ENCODE peak calls at places on chromosomes 4 and X, in four cellular contexts. K, M, A and U are unnamed samples.

GRCh38 chrX:133151320-133151719 is 54.4 kb upstream of the USP26 start:
- DNase-seq in M (no peak), A (no peak), K (peak; percentile 8), U (no peak)

GRCh38 chr4:11698846-11699590 is 270.3 kb upstream of the HS3ST1 start:
- DNase-seq in K (no peak), M (no peak), A (no peak), U (no peak)

GRCh38 chr4:7060346-7061150 is 7.3 kb downstream of the GRPEL1 start:
- DNase-seq in A (no peak), K (no peak), M (no peak), U (no peak)

GRCh38 chrX:10579753-10580060 is 40.7 kb downstream of the MID1 start:
- DNase-seq in K (no peak), M (no peak), A (no peak), U (no peak)

GRCh38 chrX:130393451-130394074 is 8.1 kb upstream of the GPR119 start:
- DNase-seq in A (no peak), M (peak; percentile 10), K (peak; percentile 12), U (peak; percentile 50)

GRCh38 chr4:37733230-37733904 is 47.2 kb upstream of the RELL1 start:
- DNase-seq in A (no peak), K (peak; percentile 80), M (no peak), U (no peak)

GRCh38 chr4:89275587-89275986 is 32.0 kb downstream of the GPRIN3 start:
- DNase-seq in A (no peak), M (no peak), K (no peak), U (no peak)

GRCh38 chrX:20506739-20507138 is 240.0 kb upstream of the RPS6KA3 start:
- DNase-seq in K (no peak), A (no peak), M (no peak), U (no peak)

GRCh38 chr4:158530391-158530790 is 8.7 kb downstream of the RXFP1 start:
- DNase-seq in M (no peak), A (no peak), K (no peak), U (no peak)

GRCh38 chrX:136336623-136337022 is 35.9 kb downstream of the ADGRG4 start:
- DNase-seq in K (no peak), M (peak; percentile 6), A (no peak), U (no peak)

GRCh38 chrX:129908636-129909035 is 2.7 kb downstream of the UTP14A start:
- DNase-seq in A (no peak), M (no peak), K (peak; percentile 13), U (no peak)

GRCh38 chr4:137343221-137343620 is 189.1 kb downstream of the PCDH18 start:
- DNase-seq in A (no peak), K (no peak), M (no peak), U (no peak)

GRCh38 chr4:38804654-38805295 is at the start of gene TLR1:
- DNase-seq in K (peak; percentile 25), M (no peak), A (peak; percentile 62), U (no peak)

GRCh38 chrX:38304010-38304409 is 23.3 kb downstream of the RPGR start:
- DNase-seq in K (peak; percentile 11), M (peak; percentile 11), A (no peak), U (peak; percentile 10)

GRCh38 chrX:118550792-118551191 is 55.2 kb downstream of the DOCK11 start:
- DNase-seq in K (no peak), A (no peak), M (no peak), U (no peak)

GRCh38 chr4:165194368-165194767 is 13.0 kb upstream of the KLHL2 start:
- DNase-seq in M (no peak), A (no peak), K (no peak), U (no peak)

GRCh38 chr4:15930314-15930713 is 8.2 kb downstream of the FGFBP1 start:
- DNase-seq in M (no peak), A (no peak), K (no peak), U (no peak)

GRCh38 chr4:128163177-128164117 is 102.3 kb downstream of the LARP1B start:
- DNase-seq in K (peak; percentile 66), M (no peak), A (no peak), U (no peak)

GRCh38 chrX:110383414-110383813 is 24.8 kb downstream of the RTL9 start:
- DNase-seq in A (no peak), K (no peak), M (no peak), U (no peak)

GRCh38 chrX:98407526-98408049 is 1523.9 kb downstream of the RPA4 start:
- DNase-seq in M (no peak), K (no peak), A (no peak), U (no peak)

DNA sequence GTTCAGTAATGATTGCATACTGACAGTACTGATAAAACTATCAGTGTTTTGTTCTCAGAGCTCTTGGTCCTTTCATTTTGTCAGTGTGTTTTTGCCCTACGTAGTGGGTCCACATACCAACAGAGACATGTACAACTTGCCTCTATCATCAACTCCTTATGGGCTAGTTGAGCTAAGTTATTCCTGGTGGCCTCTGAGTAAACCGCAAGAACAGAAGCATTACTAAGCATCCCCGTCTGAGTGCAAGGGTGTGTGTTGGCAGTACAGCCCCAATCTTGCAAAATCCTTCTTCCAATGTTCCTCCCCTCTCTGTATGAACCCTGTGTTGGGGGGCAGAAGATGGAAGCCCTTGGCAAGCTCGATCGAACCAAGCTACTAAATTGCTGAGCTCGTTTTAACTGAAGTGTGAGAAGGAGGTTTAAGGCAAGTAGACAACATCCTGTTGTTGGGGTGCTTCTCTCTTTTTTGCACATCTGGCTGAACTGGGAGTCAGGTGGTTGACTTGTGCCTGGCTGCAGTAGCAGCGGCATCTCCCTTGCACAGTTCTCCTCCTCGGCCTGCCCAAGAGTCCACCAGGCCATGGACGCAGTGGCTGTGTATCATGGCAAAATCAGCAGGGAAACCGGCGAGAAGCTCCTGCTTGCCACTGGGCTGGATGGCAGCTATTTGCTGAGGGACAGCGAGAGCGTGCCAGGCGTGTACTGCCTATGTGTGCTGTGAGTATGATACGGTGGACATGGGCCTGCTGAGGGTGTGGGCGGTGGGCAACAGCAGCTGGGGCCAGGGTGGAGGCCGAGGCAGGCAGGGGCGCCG is at the start of gene SH2D1A:
- DNase-seq in K (no peak), A (no peak), M (no peak), U (no peak)
- TF ChIP-seq ESRRA in K (no peak), A (no peak), M (no peak), U (no peak)

DNA sequence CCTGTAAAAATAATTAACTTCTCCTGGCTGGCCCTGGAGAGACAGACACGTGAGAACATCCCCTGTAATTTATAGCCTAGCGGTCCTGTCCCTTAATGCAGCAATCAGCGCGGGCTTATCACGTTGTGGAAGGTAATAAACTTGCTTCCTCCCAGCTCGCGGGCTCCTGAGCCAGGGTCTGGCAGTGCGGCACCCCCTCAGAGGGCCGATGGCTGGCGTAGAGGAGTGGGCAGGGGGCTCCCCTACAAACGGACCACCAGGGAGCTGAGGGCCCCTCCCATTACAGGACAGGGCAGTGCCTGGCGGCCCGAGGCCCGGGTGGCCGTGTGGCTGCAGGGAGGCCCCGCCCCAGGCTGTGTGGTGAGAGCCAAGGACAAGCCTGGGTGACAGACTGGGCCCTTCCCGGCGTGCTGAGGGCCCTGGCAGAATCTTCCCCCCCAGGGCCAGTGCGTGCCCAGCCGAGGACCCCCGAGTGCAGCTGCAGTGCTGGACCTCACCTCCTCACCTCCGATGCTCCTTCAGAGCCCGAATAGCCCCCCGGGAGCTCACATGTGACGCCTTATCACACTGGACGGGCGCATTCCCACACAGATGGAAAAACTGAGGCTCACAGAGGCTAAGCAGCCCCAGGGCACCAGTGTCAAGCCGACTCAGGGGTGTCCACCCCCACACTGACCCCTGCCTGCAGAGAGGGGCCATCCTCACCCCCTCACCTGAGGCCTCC is 84.8 kb upstream of the NKX1-1 start:
- DNase-seq in A (no peak), K (no peak), M (no peak), U (peak; percentile 10)
- TF ChIP-seq ATF3 in A (no peak), K (no peak), M (no peak), U (no peak)

GRCh38 chrX:74325130-74326059 is 21.4 kb downstream of the ZCCHC13 start:
- DNase-seq in A (no peak), K (no peak), M (peak; percentile 41), U (peak; percentile 44)
- TF ChIP-seq ESRRA in A (no peak), K (no peak), M (no peak), U (no peak)

DNA sequence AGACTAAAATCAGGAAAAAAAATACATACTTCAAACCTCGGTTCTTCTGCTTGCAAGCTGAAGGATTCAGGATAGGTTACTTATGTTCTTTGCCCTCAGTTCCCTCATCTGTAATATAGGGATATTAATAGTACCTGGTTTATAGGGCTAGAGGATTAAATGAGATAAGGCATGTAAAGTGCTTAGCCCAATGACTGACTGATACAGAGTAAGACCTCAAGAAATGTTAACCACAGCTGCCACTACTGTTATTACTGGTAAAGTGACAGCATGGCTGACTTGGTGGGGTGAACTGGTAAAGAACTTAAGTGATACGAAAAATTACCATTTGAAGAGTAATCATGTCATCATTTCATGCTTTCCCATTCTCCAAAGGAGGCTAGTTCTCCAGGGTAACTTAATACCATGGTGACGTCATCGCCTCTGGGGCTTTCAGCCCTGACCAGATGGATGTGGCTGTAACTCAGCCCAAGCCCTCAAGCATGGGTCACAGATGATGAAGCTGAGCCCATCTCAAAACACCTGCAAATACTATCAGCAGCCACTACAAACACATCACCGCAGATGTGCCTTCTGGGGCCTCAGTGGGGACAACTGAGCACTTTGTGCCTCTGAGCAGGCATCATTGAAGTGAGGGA is 44.5 kb upstream of the SCML1 start:
- DNase-seq in A (no peak), K (no peak), M (peak; percentile 5), U (peak; percentile 13)
- TF ChIP-seq ATF3 in A (no peak), K (no peak), M (no peak), U (no peak)

GRCh38 chr4:169791527-169792156 is 33.9 kb upstream of the HPF1 start:
- DNase-seq in A (no peak), M (peak; percentile 25), K (peak; percentile 54), U (peak; percentile 66)

GRCh38 chr4:169795585-169795984 is 37.8 kb upstream of the HPF1 start:
- DNase-seq in M (no peak), K (no peak), A (no peak), U (no peak)

GRCh38 chr4:169791064-169791463 is 33.3 kb upstream of the HPF1 start:
- DNase-seq in M (no peak), K (no peak), A (no peak), U (no peak)
- TF ChIP-seq ESRRA in M (no peak), K (no peak), A (no peak), U (no peak)